ENCODE peak calls at places on chromosomes 13 and 19, in six cellular contexts. F is neural progenitor cell, Z is GM23248, S is uterus, N is spleen, R is tibial artery. Y is an unnamed sample. For H3K4me1 and H3K36me3, the result is how much of the 10 kb centered on the place peaks cover.

GRCh38 chr19:20969498-20969897 is 46.4 kb downstream of the ZNF85 start:
- DNase-seq in F (no peak), Z (no peak), S (no peak), N (no peak), R (no peak), Y (no peak)

GRCh38 chr13:31201341-31202024 is 1.7 kb downstream of the B3GLCT start:
- DNase-seq in F (no peak), Z (peak), S (peak), N (no peak), R (peak), Y (no peak)

GRCh38 chr13:105918842-105919741 is 616.4 kb downstream of the EFNB2 start:
- DNase-seq in F (no peak), Z (peak), S (no peak), N (no peak), R (no peak), Y (peak)

GRCh38 chr19:12783849-12784393 is 7.4 kb upstream of the JUNB start:
- DNase-seq in F (no peak), Z (no peak), S (no peak), N (peak), R (peak), Y (peak)

GRCh38 chr13:49995535-49996165 is 1.2 kb upstream of the TRIM13 start:
- DNase-seq in F (no peak), Z (peak), S (no peak), N (no peak), R (no peak), Y (no peak)

GRCh38 chr13:101308247-101309013 is 107.9 kb downstream of the NALCN start:
- DNase-seq in F (no peak), Z (peak), S (no peak), N (no peak), R (no peak), Y (no peak)

GRCh38 chr19:45693168-45693788 is 812 bp downstream of the QPCTL start:
- DNase-seq in F (peak), Z (peak), S (peak), N (peak), R (peak), Y (peak)

GRCh38 chr13:98922306-98922705 is 55.6 kb downstream of the DOCK9 start:
- DNase-seq in F (no peak), Z (no peak), S (no peak), N (no peak), R (no peak), Y (no peak)

GRCh38 chr13:99528547-99528946 is 27.3 kb downstream of the TM9SF2 start:
- DNase-seq in F (peak), Z (no peak), S (no peak), N (no peak), R (no peak), Y (no peak)

GRCh38 chr13:97629601-97630272 is 195.8 kb downstream of the RAP2A start:
- DNase-seq in F (no peak), Z (no peak), S (no peak), N (no peak), R (no peak), Y (peak)

GRCh38 chr13:107124129-107124718 is 556.3 kb upstream of the ARGLU1 start:
- DNase-seq in F (peak), Z (peak), S (no peak), N (no peak), R (no peak), Y (no peak)

GRCh38 chr13:45691251-45691650 is 10.9 kb upstream of the CBY2 start:
- DNase-seq in F (no peak), Z (no peak), S (no peak), N (no peak), R (no peak), Y (no peak)

GRCh38 chr19:3880471-3881271 is at the start of gene ATCAY:
- DNase-seq in F (peak), Z (no peak), S (no peak), N (no peak), R (no peak), Y (no peak)

GRCh38 chr19:16340092-16340491 is 15.5 kb downstream of the KLF2 start:
- DNase-seq in F (no peak), Z (no peak), S (no peak), N (no peak), R (no peak), Y (no peak)

GRCh38 chr13:51524312-51524711 is 60.0 kb upstream of the WDFY2 start:
- DNase-seq in F (no peak), Z (peak), S (no peak), N (no peak), R (no peak), Y (peak)

GRCh38 chr13:27405521-27406134 is 18.8 kb upstream of the GTF3A start:
- DNase-seq in F (no peak), Z (peak), S (no peak), N (no peak), R (no peak), Y (no peak)

GRCh38 chr13:32737111-32737571 is 150.9 kb downstream of the PDS5B start:
- DNase-seq in F (no peak), Z (peak), S (no peak), N (no peak), R (no peak), Y (no peak)

GRCh38 chr13:33057019-33057785 is 41.0 kb downstream of the KL start:
- DNase-seq in F (peak), Z (peak), S (no peak), N (no peak), R (no peak), Y (no peak)

GRCh38 chr13:37460211-37460610 is 138.4 kb downstream of the POSTN start:
- DNase-seq in F (no peak), Z (peak), S (no peak), N (no peak), R (no peak), Y (no peak)

GRCh38 chr19:50173144-50173543 is 10.1 kb upstream of the IZUMO2 start:
- DNase-seq in F (no peak), Z (no peak), S (no peak), N (no peak), R (no peak), Y (no peak)

GRCh38 chr19:37997911-37998344 is 90.9 kb downstream of the SIPA1L3 start:
- DNase-seq in F (no peak), Z (peak), S (no peak), N (no peak), R (no peak), Y (no peak)

GRCh38 chr13:106187092-106187491 is 348.4 kb downstream of the EFNB2 start:
- DNase-seq in F (no peak), Z (no peak), S (no peak), N (no peak), R (no peak), Y (no peak)

GRCh38 chr19:45952691-45953505 is 20.8 kb downstream of the NOVA2 start:
- DNase-seq in F (peak), Z (peak), S (peak), N (peak), R (no peak), Y (peak)

GRCh38 chr13:98353750-98354149 is 176.7 kb upstream of the RNF113B start:
- DNase-seq in F (no peak), Z (no peak), S (no peak), N (no peak), R (no peak), Y (no peak)

GRCh38 chr13:70932511-70932910 is 824.3 kb upstream of the KLHL1 start:
- DNase-seq in F (no peak), Z (no peak), S (no peak), N (no peak), R (no peak), Y (no peak)

GRCh38 chr19:726993-727956 is 18.5 kb downstream of the PALM start:
- DNase-seq in F (no peak), Z (no peak), S (no peak), N (no peak), R (no peak), Y (no peak)

GRCh38 chr19:19385900-19386339 is 19.6 kb upstream of the GATAD2A start:
- DNase-seq in F (no peak), Z (no peak), S (no peak), N (peak), R (no peak), Y (no peak)
- H3K4me1 ChIP-seq in F (under half), Z (under half), S (under half), N (half or more), R (under half), Y (under half)

DNA sequence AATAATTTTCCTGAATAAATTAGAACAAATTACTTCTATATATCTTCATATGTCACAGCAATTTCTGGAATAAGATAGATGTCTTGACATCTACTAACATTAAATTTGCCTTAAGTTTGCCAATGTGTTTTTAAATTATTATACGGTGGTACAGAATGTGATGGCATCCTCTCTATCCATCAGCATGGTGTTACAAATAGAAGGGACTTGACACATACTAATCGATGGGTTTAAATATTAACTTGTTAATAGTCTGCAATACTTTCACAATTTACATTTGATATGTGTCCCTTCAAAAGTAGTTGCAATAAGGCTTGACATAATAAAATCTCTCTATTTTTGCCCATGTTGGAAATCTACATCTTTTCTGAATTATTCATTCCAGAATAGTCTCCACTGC is 65.1 kb upstream of the PRR20A start:
- DNase-seq in F (no peak), Z (no peak), S (no peak), N (no peak), R (no peak), Y (no peak)
- H3K27ac ChIP-seq in F (no peak), Z (no peak), S (no peak), N (no peak), R (no peak), Y (no peak)

DNA sequence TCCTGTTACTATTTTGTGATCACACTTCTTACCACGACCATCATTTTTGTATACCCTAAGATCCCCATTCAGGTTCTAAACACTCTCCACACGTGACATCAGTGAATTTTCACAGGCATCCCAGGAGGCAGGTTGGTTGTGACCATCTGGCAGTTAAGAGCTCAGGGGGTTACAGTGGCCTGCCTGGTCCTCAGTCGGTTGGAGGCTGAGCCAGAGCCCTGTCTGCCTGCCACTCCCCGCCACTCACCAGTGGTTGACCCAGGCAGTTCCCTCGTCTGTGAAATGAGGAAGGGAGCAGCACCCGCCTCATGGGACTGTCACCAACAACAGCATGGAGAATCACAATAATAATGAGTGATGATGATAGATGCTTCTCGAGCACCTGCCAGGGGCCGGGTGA is 36.4 kb upstream of the EHD2 start:
- DNase-seq in F (no peak), Z (no peak), S (no peak), N (no peak), R (no peak), Y (no peak)
- H3K36me3 ChIP-seq in F (under half), Z (under half), S (under half), N (half or more), R (half or more), Y (under half)

GRCh38 chr13:40799508-40799907 is 10.1 kb downstream of the SLC25A15 start:
- DNase-seq in F (no peak), Z (no peak), S (no peak), N (no peak), R (no peak), Y (no peak)

GRCh38 chr13:40796649-40797048 is 7.2 kb downstream of the SLC25A15 start:
- DNase-seq in F (no peak), Z (no peak), S (no peak), N (no peak), R (no peak), Y (no peak)

GRCh38 chr13:40800559-40800958 is 11.1 kb downstream of the SLC25A15 start:
- DNase-seq in F (no peak), Z (no peak), S (no peak), N (no peak), R (no peak), Y (no peak)

GRCh38 chr13:40801255-40802217 is 12.1 kb downstream of the SLC25A15 start:
- DNase-seq in F (no peak), Z (no peak), S (no peak), N (no peak), R (no peak), Y (no peak)

GRCh38 chr13:40798380-40798779 is 9.0 kb downstream of the SLC25A15 start:
- DNase-seq in F (no peak), Z (no peak), S (no peak), N (no peak), R (no peak), Y (no peak)
- H3K4me1 ChIP-seq in F (under half), Z (under half), S (under half), N (under half), R (under half), Y (under half)

DNA sequence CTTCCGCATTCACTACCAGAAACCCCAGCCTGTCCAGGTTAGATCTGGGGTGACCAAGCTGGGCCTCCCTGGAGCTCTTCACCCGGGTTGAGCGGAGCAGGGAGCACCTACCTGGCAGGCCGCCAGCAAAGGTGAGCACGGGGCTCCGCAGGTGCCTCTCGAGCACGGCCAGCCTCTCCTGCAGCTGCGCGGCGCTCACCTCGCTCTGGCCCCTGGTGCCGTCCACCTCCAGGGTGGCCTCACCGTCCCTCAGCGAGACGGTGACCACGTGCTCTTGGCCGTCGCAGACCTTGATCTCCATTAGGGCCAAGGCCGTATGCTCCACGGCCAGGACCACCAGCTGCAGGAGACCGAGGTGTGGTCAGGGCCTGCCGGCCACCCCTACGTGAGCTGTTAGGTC is 42.0 kb downstream of the GAS6 start:
- DNase-seq in F (no peak), Z (no peak), S (peak), N (no peak), R (no peak), Y (no peak)
- H3K27ac ChIP-seq in F (no peak), Z (peak), S (peak), N (no peak), R (peak), Y (no peak)

DNA sequence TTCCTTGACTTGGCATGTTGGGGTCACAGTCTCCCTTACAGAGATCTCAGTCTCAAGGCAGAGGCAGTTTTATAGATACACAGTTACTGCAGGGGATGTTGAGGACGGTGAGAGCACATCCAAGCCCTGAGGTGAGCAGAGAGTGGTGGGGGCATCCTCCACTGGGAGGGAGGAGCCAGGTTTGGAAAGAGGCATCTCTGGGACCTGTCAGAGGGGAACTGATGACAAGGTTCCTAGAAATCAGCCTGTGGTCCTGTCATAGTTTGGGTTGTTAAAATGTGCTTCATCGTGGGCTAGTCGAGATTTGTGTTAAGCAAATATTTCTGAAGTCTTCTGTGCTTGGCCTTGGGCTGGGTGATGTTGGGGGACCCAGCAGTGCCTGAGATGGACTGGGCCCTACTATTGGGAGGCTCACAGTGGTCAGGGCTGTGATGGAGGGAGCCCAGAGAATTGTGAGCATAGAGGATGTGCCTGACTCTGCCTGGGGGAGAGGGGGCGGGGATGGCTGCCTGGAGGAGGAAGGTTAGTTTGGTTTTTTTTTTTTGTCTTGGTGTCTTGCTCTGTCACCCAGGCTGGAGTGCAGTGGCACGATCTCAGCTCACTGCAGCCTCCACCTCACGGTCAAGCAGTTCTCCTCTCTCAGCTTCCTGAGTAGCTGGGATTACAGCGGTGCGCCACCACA is 3.9 kb downstream of the SUPT5H start:
- DNase-seq in F (no peak), Z (no peak), S (no peak), N (no peak), R (no peak), Y (no peak)
- H3K36me3 ChIP-seq in F (under half), Z (under half), S (under half), N (under half), R (under half), Y (under half)

GRCh38 chr13:110531671-110532083 is 29.8 kb downstream of the RAB20 start:
- DNase-seq in F (no peak), Z (no peak), S (no peak), N (peak), R (no peak), Y (peak)
- H3K4me1 ChIP-seq in F (under half), Z (under half), S (under half), N (under half), R (under half), Y (under half)

DNA sequence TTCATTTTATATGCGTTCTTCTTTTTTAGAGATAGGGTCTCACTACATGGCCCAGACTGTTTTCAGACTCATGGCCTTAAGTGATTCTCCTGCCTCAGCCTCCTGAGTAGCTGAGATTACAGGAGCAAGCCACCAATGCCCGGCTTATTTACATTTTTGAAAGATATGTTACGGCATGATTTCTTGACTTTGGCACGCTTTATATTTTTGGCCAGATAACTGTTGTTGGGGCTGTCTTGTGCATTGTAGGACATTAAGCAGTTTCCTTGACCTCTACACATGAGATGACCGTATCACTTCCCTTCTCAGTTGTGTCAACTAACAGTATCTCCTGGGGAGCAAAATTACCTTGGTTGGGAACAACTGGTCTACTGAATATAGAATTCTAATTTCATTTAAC is 28.9 kb upstream of the CLDN10 start:
- DNase-seq in F (no peak), Z (no peak), S (no peak), N (no peak), R (no peak), Y (no peak)
- H3K27ac ChIP-seq in F (no peak), Z (no peak), S (no peak), N (no peak), R (no peak), Y (no peak)

Y was measured in adrenal gland.